ENCODE peak calls at places on chromosomes 6 and 20, in six cellular contexts. X, R, L, Y, P and O are unnamed samples.

GRCh38 chr20:6636209-6637159 is 131.0 kb upstream of the BMP2 start:
- DNase-seq in P (peak), L (peak), X (no peak), Y (no peak), R (no peak), O (no peak)

GRCh38 chr6:147116043-147116442 is 88.2 kb upstream of the STXBP5 start:
- DNase-seq in X (no peak), R (no peak), Y (no peak), L (no peak), P (no peak), O (no peak)

GRCh38 chr6:36984581-36985383 is 1.2 kb downstream of the MTCH1 start:
- DNase-seq in L (peak), X (no peak), R (no peak), Y (peak), P (peak), O (peak)

GRCh38 chr6:143410859-143411270 is 39.6 kb downstream of the ADAT2 start:
- DNase-seq in P (peak), X (no peak), R (no peak), L (no peak), Y (no peak), O (peak)

GRCh38 chr6:3071568-3071967 is 3.3 kb downstream of the RIPK1 start:
- DNase-seq in L (no peak), R (no peak), Y (no peak), P (no peak), X (no peak), O (no peak)

GRCh38 chr20:37233471-37234253 is 28.0 kb downstream of the GHRH start:
- DNase-seq in Y (no peak), X (no peak), R (no peak), P (no peak), L (no peak), O (no peak)

GRCh38 chr6:66355471-66355870 is 648.4 kb upstream of the EYS start:
- DNase-seq in Y (no peak), P (no peak), R (no peak), L (no peak), X (no peak), O (no peak)

GRCh38 chr6:85390775-85391174 is 59.1 kb upstream of the NT5E start:
- DNase-seq in Y (no peak), R (no peak), X (no peak), P (no peak), L (no peak), O (peak)

GRCh38 chr6:116158641-116159040 is 32.7 kb upstream of the COL10A1 start:
- DNase-seq in R (no peak), Y (no peak), P (peak), X (no peak), L (no peak), O (peak)

GRCh38 chr20:64101731-64102621 is 5.4 kb downstream of the NPBWR2 start:
- DNase-seq in R (peak), X (peak), Y (peak), P (no peak), L (peak), O (no peak)

GRCh38 chr6:131979515-131980337 is 28.6 kb upstream of the CCN2 start:
- DNase-seq in P (peak), R (no peak), Y (no peak), X (no peak), L (no peak), O (peak)

GRCh38 chr20:62676976-62677375 is 31.7 kb upstream of the NTSR1 start:
- DNase-seq in P (no peak), Y (no peak), L (no peak), X (no peak), R (no peak), O (no peak)

GRCh38 chr20:45798935-45799642 is 7.3 kb downstream of the DNTTIP1 start:
- DNase-seq in X (no peak), R (peak), P (peak), L (peak), Y (peak), O (peak)
- TF ChIP-seq CTCF in X (peak), R (peak), P (peak), L (peak), Y (peak), O (peak)

GRCh38 chr6:35415065-35415880 is 36.9 kb upstream of the FANCE start:
- DNase-seq in P (peak), X (peak), Y (peak), L (peak), R (no peak), O (peak)

GRCh38 chr6:35413911-35414310 is 38.2 kb upstream of the FANCE start:
- DNase-seq in P (no peak), L (no peak), Y (no peak), R (no peak), X (no peak), O (no peak)

GRCh38 chr6:35417979-35418661 is 34.0 kb upstream of the FANCE start:
- DNase-seq in P (no peak), L (no peak), Y (no peak), X (no peak), R (no peak), O (no peak)

GRCh38 chr6:35419961-35420360 is 32.2 kb upstream of the FANCE start:
- DNase-seq in R (no peak), P (no peak), X (no peak), L (no peak), Y (no peak), O (no peak)

GRCh38 chr6:35419431-35419830 is 32.7 kb upstream of the FANCE start:
- DNase-seq in L (no peak), Y (no peak), P (peak), R (no peak), X (no peak), O (peak)
- TF ChIP-seq CTCF in L (peak), Y (no peak), P (peak), R (no peak), X (no peak), O (peak)

GRCh38 chr6:34858681-34859080 is 29.2 kb downstream of the TAF11 start:
- DNase-seq in X (no peak), R (no peak), P (no peak), Y (no peak), L (no peak), O (no peak)
- TF ChIP-seq CTCF in X (no peak), R (no peak), P (peak), Y (no peak), L (no peak), O (peak)

GRCh38 chr20:40274912-40275654 is 414.0 kb downstream of the MAFB start:
- DNase-seq in Y (no peak), X (no peak), L (peak), R (no peak), P (no peak), O (no peak)
- TF ChIP-seq CTCF in Y (no peak), X (no peak), L (no peak), R (no peak), P (no peak), O (no peak)

DNA sequence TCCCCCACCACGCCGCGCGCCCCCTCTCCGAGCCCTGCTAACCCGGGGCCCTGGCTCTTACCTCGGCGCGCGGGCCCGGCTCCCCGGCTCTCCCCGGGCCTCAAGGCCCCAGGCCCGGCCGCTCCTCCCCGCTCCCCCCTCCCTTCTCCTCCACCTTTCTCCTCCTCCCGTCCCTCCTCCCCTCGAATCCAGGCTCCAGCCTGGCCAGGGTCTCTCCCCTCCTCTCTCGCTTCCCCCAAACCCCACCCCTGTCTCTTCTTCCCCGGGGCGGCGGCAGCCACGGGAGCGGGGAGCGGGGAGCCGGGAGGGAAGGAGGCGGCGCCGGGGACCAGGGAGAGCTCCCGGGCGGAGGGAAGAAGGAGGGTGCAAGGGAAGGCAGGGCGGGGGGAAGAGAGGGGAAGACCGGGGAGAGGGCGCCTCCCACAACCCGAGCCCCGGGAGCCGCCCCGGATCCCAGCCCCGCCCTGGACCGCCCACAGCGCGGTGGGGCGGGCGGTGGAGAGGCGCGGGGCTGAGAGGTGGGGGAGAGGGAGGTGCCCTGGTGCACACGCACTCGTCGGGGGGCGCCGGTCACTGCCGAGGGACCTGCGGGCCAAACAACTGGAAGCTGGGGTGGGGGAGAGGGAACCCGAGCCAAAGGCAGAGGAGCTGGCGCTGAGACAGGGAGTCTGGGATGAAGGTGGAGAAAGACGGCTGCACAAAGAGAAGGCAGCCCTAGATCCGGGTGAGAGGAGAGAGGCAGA is at the start of gene GABBR1:
- DNase-seq in P (peak), X (peak), R (peak), Y (peak), L (peak), O (peak)
- TF ChIP-seq CTCF in P (no peak), X (no peak), R (no peak), Y (no peak), L (no peak), O (no peak)

GRCh38 chr6:44667226-44667625 is 279.7 kb downstream of the CDC5L start:
- DNase-seq in Y (no peak), L (no peak), P (peak), R (no peak), X (no peak), O (peak)
- TF ChIP-seq CTCF in Y (no peak), L (no peak), P (no peak), R (no peak), X (no peak), O (no peak)